ENCODE peak calls at places on chromosome 21, in five cellular contexts. One of them, this sample, is unnamed.

GRCh38 chr21:41947596-41948403 is 6.0 kb downstream of the C2CD2 start:
- DNase-seq in OCI-LY7: no peak
- DNase-seq in hepatocyte: no peak
- DNase-seq in GM23338: no peak
- DNase-seq in neural progenitor cell: no peak
- DNase-seq in this sample: no peak

GRCh38 chr21:28419110-28419509 is 573.6 kb downstream of the LTN1 start:
- DNase-seq in OCI-LY7: no peak
- DNase-seq in hepatocyte: peak
- DNase-seq in GM23338: no peak
- DNase-seq in neural progenitor cell: no peak
- DNase-seq in this sample: no peak

GRCh38 chr21:38839683-38840286 is 34.1 kb downstream of the ETS2 start:
- DNase-seq in OCI-LY7: no peak
- DNase-seq in hepatocyte: no peak
- DNase-seq in GM23338: no peak
- DNase-seq in neural progenitor cell: no peak
- DNase-seq in this sample: no peak

GRCh38 chr21:41890355-41890754 is 11.2 kb upstream of the PRDM15 start:
- DNase-seq in OCI-LY7: no peak
- DNase-seq in hepatocyte: no peak
- DNase-seq in GM23338: no peak
- DNase-seq in neural progenitor cell: no peak
- DNase-seq in this sample: no peak

GRCh38 chr21:18840239-18840638 is 436.7 kb upstream of the TMPRSS15 start:
- DNase-seq in OCI-LY7: peak
- DNase-seq in hepatocyte: peak
- DNase-seq in GM23338: peak
- DNase-seq in neural progenitor cell: peak
- DNase-seq in this sample: peak

GRCh38 chr21:31777857-31778256 is 45.9 kb upstream of the SCAF4 start:
- DNase-seq in OCI-LY7: no peak
- DNase-seq in hepatocyte: no peak
- DNase-seq in GM23338: no peak
- DNase-seq in neural progenitor cell: no peak
- DNase-seq in this sample: no peak

GRCh38 chr21:34510148-34511142 is 1.6 kb downstream of the KCNE1 start:
- DNase-seq in OCI-LY7: peak
- DNase-seq in hepatocyte: peak
- DNase-seq in GM23338: peak
- DNase-seq in neural progenitor cell: peak
- DNase-seq in this sample: peak

GRCh38 chr21:32687946-32688345 is 39.9 kb downstream of the SYNJ1 start:
- DNase-seq in OCI-LY7: peak
- DNase-seq in hepatocyte: no peak
- DNase-seq in GM23338: peak
- DNase-seq in neural progenitor cell: peak
- DNase-seq in this sample: peak

GRCh38 chr21:32329776-32330175 is 31.1 kb downstream of the MRAP start:
- DNase-seq in OCI-LY7: no peak
- DNase-seq in hepatocyte: no peak
- DNase-seq in GM23338: no peak
- DNase-seq in neural progenitor cell: no peak
- DNase-seq in this sample: no peak

GRCh38 chr21:36981977-36982700 is 15.7 kb upstream of the HLCS start:
- DNase-seq in OCI-LY7: no peak
- DNase-seq in hepatocyte: no peak
- DNase-seq in GM23338: no peak
- DNase-seq in neural progenitor cell: no peak
- DNase-seq in this sample: no peak

GRCh38 chr21:41792711-41793110 is 25.9 kb upstream of the RIPK4 start:
- DNase-seq in OCI-LY7: no peak
- DNase-seq in hepatocyte: no peak
- DNase-seq in GM23338: no peak
- DNase-seq in neural progenitor cell: no peak
- DNase-seq in this sample: no peak

GRCh38 chr21:23401278-23401677 is 2206.0 kb downstream of the MRPL39 start:
- DNase-seq in OCI-LY7: no peak
- DNase-seq in hepatocyte: peak
- DNase-seq in GM23338: peak
- DNase-seq in neural progenitor cell: peak
- DNase-seq in this sample: peak

GRCh38 chr21:38720074-38720473 is 85.7 kb upstream of the ETS2 start:
- DNase-seq in OCI-LY7: no peak
- DNase-seq in hepatocyte: no peak
- DNase-seq in GM23338: no peak
- DNase-seq in neural progenitor cell: no peak
- DNase-seq in this sample: no peak

GRCh38 chr21:37219766-37220432 is 47.2 kb downstream of the VPS26C start:
- DNase-seq in OCI-LY7: no peak
- DNase-seq in hepatocyte: no peak
- DNase-seq in GM23338: no peak
- DNase-seq in neural progenitor cell: no peak
- DNase-seq in this sample: no peak

GRCh38 chr21:17537299-17537698 is 24.5 kb downstream of the CXADR start:
- DNase-seq in OCI-LY7: no peak
- DNase-seq in hepatocyte: no peak
- DNase-seq in GM23338: no peak
- DNase-seq in neural progenitor cell: no peak
- DNase-seq in this sample: no peak

GRCh38 chr21:9839011-9839661 is 682.2 kb upstream of the TPTE start:
- DNase-seq in OCI-LY7: no peak
- DNase-seq in hepatocyte: peak
- DNase-seq in GM23338: no peak
- DNase-seq in neural progenitor cell: no peak
- DNase-seq in this sample: no peak

GRCh38 chr21:41560701-41561158 is 52.8 kb upstream of the TMPRSS2 start:
- DNase-seq in OCI-LY7: no peak
- DNase-seq in hepatocyte: peak
- DNase-seq in GM23338: no peak
- DNase-seq in neural progenitor cell: no peak
- DNase-seq in this sample: no peak

GRCh38 chr21:36890086-36890485 is 76.4 kb downstream of the HLCS start:
- DNase-seq in OCI-LY7: no peak
- DNase-seq in hepatocyte: no peak
- DNase-seq in GM23338: no peak
- DNase-seq in neural progenitor cell: no peak
- DNase-seq in this sample: no peak

GRCh38 chr21:15272171-15272570 is 207.4 kb upstream of the NRIP1 start:
- DNase-seq in OCI-LY7: no peak
- DNase-seq in hepatocyte: no peak
- DNase-seq in GM23338: no peak
- DNase-seq in neural progenitor cell: no peak
- DNase-seq in this sample: no peak

GRCh38 chr21:33126569-33126968 is 56.6 kb downstream of the OLIG1 start:
- DNase-seq in OCI-LY7: no peak
- DNase-seq in hepatocyte: no peak
- DNase-seq in GM23338: no peak
- DNase-seq in neural progenitor cell: no peak
- DNase-seq in this sample: no peak

GRCh38 chr21:16241500-16241963 is 511.8 kb downstream of the USP25 start:
- DNase-seq in OCI-LY7: no peak
- DNase-seq in hepatocyte: no peak
- DNase-seq in GM23338: peak
- DNase-seq in neural progenitor cell: peak
- DNase-seq in this sample: no peak

GRCh38 chr21:35882791-35883240 is 177.5 kb downstream of the SETD4 start:
- DNase-seq in OCI-LY7: no peak
- DNase-seq in hepatocyte: no peak
- DNase-seq in GM23338: peak
- DNase-seq in neural progenitor cell: no peak
- DNase-seq in this sample: no peak
- TF ChIP-seq EZH2phosphoT487 in OCI-LY7: no peak
- TF ChIP-seq EZH2phosphoT487 in hepatocyte: no peak
- TF ChIP-seq EZH2phosphoT487 in GM23338: no peak
- TF ChIP-seq EZH2phosphoT487 in neural progenitor cell: no peak
- TF ChIP-seq EZH2phosphoT487 in this sample: no peak

DNA sequence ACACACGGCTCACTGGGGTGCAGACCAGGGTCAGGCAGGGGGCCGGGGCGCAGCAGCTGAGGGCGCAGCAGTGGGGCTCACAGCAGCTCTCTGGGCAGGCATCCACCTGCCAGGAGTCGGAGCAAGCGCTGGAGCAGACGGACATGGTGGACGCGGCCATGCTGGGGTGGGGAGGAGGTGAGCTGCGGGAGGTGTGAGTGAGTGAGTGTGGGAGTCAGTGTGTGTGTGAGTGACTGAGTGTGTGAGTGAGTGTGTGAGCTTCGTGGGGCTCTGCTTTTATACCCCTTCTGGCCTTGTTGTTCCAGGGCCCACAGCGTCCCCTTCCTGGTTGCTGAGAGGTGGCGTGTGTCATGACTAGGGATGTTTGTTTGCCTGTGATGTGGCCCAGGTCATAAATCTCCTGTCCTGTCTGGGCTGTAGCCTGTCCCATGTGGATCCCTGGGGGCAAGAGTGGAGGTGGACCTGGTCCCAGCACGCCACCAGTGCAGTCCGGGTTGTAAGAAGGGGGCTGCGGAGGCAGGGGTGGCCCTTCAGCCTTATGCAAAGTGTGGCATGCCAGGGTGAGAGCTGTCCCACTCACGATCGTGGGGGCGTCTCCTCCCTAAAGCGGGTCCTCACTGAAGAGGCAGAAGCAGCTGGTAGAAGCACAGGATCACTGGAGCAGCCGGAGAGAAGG is at the start of gene KRTAP10-1:
- DNase-seq in OCI-LY7: no peak
- DNase-seq in hepatocyte: no peak
- DNase-seq in GM23338: no peak
- DNase-seq in neural progenitor cell: no peak
- DNase-seq in this sample: no peak
- TF ChIP-seq EZH2phosphoT487 in OCI-LY7: no peak
- TF ChIP-seq EZH2phosphoT487 in hepatocyte: no peak
- TF ChIP-seq EZH2phosphoT487 in GM23338: no peak
- TF ChIP-seq EZH2phosphoT487 in neural progenitor cell: no peak
- TF ChIP-seq EZH2phosphoT487 in this sample: no peak

DNA sequence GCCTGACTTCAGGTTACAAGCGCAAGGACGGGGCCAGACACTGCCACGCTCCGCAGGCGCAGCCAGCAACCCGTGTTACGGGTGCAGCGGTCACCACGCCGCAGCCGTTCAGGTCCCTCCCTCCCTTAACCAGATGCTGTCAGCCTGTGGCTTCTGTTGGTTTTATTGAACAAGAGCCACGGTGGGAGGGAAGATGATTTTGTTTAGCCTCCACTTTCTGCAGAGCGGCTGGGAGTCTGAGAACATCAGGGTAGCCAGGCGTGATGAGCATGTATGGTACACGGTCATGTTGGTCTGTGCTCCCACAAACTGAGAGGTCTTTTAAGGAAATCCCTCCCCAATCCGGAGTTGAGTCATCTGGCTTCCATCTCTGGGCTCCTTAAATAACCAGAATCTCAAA is 18.5 kb upstream of the ADARB1 start:
- DNase-seq in OCI-LY7: no peak
- DNase-seq in hepatocyte: no peak
- DNase-seq in GM23338: no peak
- DNase-seq in neural progenitor cell: no peak
- DNase-seq in this sample: no peak
- TF ChIP-seq EZH2phosphoT487 in OCI-LY7: no peak
- TF ChIP-seq EZH2phosphoT487 in hepatocyte: no peak
- TF ChIP-seq EZH2phosphoT487 in GM23338: no peak
- TF ChIP-seq EZH2phosphoT487 in neural progenitor cell: no peak
- TF ChIP-seq EZH2phosphoT487 in this sample: no peak

DNA sequence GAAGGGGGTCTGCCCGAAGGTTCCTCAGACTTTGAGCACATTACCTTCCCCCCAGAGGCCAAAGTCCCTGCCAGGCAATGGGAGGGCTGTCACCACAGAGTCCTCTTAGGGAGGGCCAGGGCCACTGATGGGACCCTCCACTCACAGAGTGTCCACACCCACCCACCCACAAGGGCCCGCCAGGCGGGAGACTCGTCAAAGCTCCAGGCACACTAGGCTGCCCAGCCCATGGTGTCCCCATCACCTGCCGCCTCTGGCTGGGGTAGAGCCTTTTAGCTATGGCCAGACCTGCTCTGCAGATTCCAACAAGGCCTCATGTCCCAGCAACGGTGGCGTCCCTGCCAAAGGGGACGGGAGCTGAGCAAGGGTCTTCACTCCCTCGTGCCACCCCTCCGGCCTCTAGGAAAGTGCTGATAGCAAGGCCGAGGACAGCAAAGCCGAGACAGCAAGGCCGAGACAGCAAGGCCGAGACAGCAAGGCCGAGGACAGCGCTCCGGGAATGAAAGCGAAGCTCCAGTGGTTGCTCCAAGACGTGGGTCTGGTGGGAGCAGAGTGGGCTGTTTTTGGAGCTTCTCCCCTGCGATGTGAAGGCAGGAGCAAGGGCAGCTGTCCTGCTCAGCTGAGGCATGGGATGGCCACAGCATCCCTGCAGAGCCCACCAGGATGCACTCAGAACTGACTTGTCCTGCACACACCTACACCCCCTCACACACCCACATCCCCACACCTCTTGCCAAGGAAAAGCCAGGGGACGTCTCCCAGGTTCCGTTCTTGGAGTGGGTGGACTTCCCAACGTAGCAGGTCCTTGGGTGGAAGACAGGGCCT is 123.4 kb downstream of the CRYAA start:
- DNase-seq in OCI-LY7: no peak
- DNase-seq in hepatocyte: no peak
- DNase-seq in GM23338: no peak
- DNase-seq in neural progenitor cell: no peak
- DNase-seq in this sample: no peak
- TF ChIP-seq EZH2phosphoT487 in OCI-LY7: no peak
- TF ChIP-seq EZH2phosphoT487 in hepatocyte: no peak
- TF ChIP-seq EZH2phosphoT487 in GM23338: no peak
- TF ChIP-seq EZH2phosphoT487 in neural progenitor cell: no peak
- TF ChIP-seq EZH2phosphoT487 in this sample: no peak